ENCODE peak calls at places on chromosomes 2 and 18, in four cellular contexts. One of them, this sample, is unnamed.

GRCh38 chr2:144660518-144661316 is 140.8 kb upstream of the ZEB2 start:
- DNase-seq in A549: peak
- DNase-seq in lower lobe of right lung: no peak
- DNase-seq in heart right ventricle: no peak
- DNase-seq in this sample: no peak

GRCh38 chr18:49111191-49111988 is 160.6 kb upstream of the SMAD7 start:
- DNase-seq in A549: no peak
- DNase-seq in lower lobe of right lung: no peak
- DNase-seq in heart right ventricle: no peak
- DNase-seq in this sample: no peak

GRCh38 chr2:46036929-46037328 is 260.3 kb upstream of the EPAS1 start:
- DNase-seq in A549: no peak
- DNase-seq in lower lobe of right lung: no peak
- DNase-seq in heart right ventricle: no peak
- DNase-seq in this sample: no peak

GRCh38 chr18:54392621-54393023 is 34.9 kb downstream of the C18orf54 start:
- DNase-seq in A549: peak
- DNase-seq in lower lobe of right lung: no peak
- DNase-seq in heart right ventricle: no peak
- DNase-seq in this sample: peak

GRCh38 chr2:161990741-161991140 is 83.3 kb downstream of the DPP4 start:
- DNase-seq in A549: peak
- DNase-seq in lower lobe of right lung: no peak
- DNase-seq in heart right ventricle: no peak
- DNase-seq in this sample: no peak

GRCh38 chr18:61955644-61956043 is 62.8 kb upstream of the RNF152 start:
- DNase-seq in A549: no peak
- DNase-seq in lower lobe of right lung: no peak
- DNase-seq in heart right ventricle: no peak
- DNase-seq in this sample: peak

GRCh38 chr18:52395146-52395852 is 55.3 kb downstream of the DCC start:
- DNase-seq in A549: no peak
- DNase-seq in lower lobe of right lung: no peak
- DNase-seq in heart right ventricle: no peak
- DNase-seq in this sample: no peak

GRCh38 chr2:120938132-120938771 is 202.6 kb downstream of the GLI2 start:
- DNase-seq in A549: peak
- DNase-seq in lower lobe of right lung: no peak
- DNase-seq in heart right ventricle: no peak
- DNase-seq in this sample: no peak

GRCh38 chr18:23933407-23933806 is 81.1 kb upstream of the TTC39C start:
- DNase-seq in A549: no peak
- DNase-seq in lower lobe of right lung: no peak
- DNase-seq in heart right ventricle: no peak
- DNase-seq in this sample: peak

DNA sequence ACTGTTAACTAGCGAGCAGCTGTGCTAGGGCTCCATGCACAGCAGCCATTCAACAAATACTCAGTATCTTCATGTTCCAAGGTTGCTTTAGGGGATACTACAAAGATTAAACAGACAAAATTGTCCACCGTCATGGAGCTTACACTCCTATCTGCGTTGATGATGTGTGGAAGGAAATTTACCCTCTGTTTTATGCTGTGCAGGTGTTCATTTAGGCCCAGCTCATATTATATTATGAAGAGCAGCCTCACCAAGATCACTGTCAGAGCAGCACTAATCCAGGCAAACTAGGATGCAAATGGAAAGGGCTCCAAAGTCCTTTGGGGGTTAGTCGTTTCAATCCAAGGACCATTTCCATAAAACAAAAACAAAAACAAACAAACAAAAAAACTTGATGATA is 13.4 kb upstream of the WIPF1 start:
- DNase-seq in A549: no peak
- DNase-seq in lower lobe of right lung: no peak
- DNase-seq in heart right ventricle: no peak
- DNase-seq in this sample: no peak
- H3K27ac ChIP-seq in A549: peak
- H3K27ac ChIP-seq in lower lobe of right lung: no peak
- H3K27ac ChIP-seq in heart right ventricle: no peak
- H3K27ac ChIP-seq in this sample: no peak

DNA sequence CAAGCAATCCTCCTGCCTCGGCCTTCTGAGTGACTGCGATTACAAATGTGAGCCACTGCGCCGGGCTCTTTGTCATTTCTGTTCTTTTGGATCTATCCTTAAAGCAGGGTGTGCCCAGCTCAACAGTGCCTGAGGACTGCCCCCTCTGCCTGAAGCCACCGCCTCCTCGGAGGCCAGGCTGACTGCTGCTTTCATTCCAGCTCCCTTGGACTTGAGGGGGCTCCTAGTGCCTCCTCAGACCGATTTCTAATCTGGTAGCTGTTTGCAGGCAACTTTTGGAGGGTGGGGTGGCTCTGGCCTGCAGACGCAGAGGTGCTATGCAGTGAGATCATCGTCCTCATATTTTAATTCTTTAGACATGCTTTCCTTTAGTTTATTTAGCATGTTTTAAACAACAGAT is 35.9 kb upstream of the KLF11 start:
- DNase-seq in A549: no peak
- DNase-seq in lower lobe of right lung: peak
- DNase-seq in heart right ventricle: no peak
- DNase-seq in this sample: no peak
- H3K27ac ChIP-seq in A549: no peak
- H3K27ac ChIP-seq in lower lobe of right lung: no peak
- H3K27ac ChIP-seq in heart right ventricle: peak
- H3K27ac ChIP-seq in this sample: no peak

GRCh38 chr18:2903006-2903405 is 56.2 kb downstream of the EMILIN2 start:
- DNase-seq in A549: no peak
- DNase-seq in lower lobe of right lung: no peak
- DNase-seq in heart right ventricle: peak
- DNase-seq in this sample: peak

GRCh38 chr18:2901405-2901989 is 54.7 kb downstream of the EMILIN2 start:
- DNase-seq in A549: no peak
- DNase-seq in lower lobe of right lung: no peak
- DNase-seq in heart right ventricle: no peak
- DNase-seq in this sample: no peak

GRCh38 chr18:2898131-2898640 is 51.4 kb downstream of the EMILIN2 start:
- DNase-seq in A549: no peak
- DNase-seq in lower lobe of right lung: no peak
- DNase-seq in heart right ventricle: peak
- DNase-seq in this sample: no peak

GRCh38 chr18:2902327-2902726 is 55.5 kb downstream of the EMILIN2 start:
- DNase-seq in A549: no peak
- DNase-seq in lower lobe of right lung: no peak
- DNase-seq in heart right ventricle: no peak
- DNase-seq in this sample: no peak

DNA sequence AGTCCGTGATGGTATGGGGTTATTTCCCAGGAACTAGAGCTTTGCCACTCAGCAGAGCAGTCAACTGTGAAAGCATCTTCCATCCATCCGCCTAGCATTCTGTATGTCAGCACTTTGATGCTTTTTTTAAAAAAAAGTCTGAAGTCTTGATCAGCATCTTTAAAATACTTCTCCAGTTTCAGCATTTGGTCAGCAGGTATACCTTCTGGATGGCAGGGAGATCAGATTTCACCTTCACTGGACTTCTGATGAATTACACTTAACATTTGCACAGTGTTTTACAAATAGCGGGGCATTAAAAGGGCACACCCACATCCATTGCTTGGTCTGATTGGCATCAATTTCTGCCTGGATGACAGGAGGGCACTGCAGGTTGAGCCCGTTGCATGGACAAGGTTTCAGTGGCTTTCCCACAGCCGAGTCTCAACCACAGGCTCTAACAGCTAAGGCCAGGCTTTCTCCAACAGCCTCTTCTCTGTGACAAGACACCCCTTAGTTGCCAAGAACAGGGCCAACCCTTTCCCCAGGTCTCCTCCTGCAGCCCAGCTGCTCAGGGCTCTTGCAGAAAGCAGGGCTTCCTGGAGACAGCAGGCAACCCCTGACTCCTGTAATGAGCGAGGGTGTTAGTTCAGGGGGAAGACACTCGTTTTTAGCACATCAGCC is 54.1 kb downstream of the EMILIN2 start:
- DNase-seq in A549: no peak
- DNase-seq in lower lobe of right lung: no peak
- DNase-seq in heart right ventricle: no peak
- DNase-seq in this sample: no peak
- H3K27ac ChIP-seq in A549: no peak
- H3K27ac ChIP-seq in lower lobe of right lung: no peak
- H3K27ac ChIP-seq in heart right ventricle: peak
- H3K27ac ChIP-seq in this sample: no peak

DNA sequence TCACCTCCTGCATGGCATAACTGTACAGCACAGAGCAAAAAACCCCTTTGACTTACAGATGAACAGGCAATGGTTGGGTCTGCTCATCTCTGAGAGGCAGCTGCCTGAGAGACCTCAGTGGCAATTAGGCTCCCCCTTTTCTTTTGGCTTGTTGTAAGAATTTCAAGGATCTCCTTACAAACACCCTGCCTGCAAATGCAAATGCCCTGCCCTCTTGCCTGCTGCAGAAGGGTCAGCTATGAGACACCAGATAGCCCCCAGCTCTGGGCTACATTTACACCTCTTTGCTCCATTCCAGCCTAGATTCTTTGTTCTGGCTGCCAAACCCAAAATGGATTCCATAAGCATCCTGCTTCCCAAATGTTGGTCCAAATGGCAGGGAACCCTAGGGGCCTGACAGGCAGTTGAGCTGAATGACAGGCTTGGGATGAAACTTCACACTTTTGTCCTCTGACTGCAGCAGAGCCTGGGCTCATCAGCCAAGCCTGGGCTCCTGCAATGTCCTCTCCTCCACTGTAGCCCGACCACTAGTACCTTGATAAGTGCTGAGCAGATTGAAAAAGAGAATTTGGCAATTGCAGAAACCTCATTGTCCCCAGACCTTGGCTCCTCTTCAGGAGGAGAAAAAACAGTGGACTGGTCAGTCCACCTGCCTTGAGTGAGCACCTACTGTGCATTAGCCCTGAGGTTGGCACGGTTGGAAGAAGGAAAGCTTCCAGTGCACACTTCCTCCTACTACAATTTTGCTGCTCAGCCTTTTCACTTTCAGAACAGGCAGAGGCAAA is 678.3 kb downstream of the BCL11A start:
- DNase-seq in A549: no peak
- DNase-seq in lower lobe of right lung: no peak
- DNase-seq in heart right ventricle: no peak
- DNase-seq in this sample: no peak
- H3K27ac ChIP-seq in A549: no peak
- H3K27ac ChIP-seq in lower lobe of right lung: no peak
- H3K27ac ChIP-seq in heart right ventricle: no peak
- H3K27ac ChIP-seq in this sample: no peak

GRCh38 chr2:222049946-222050345 is 248.9 kb downstream of the PAX3 start:
- DNase-seq in A549: peak
- DNase-seq in lower lobe of right lung: no peak
- DNase-seq in heart right ventricle: no peak
- DNase-seq in this sample: no peak

GRCh38 chr2:222050981-222051380 is 247.8 kb downstream of the PAX3 start:
- DNase-seq in A549: no peak
- DNase-seq in lower lobe of right lung: no peak
- DNase-seq in heart right ventricle: no peak
- DNase-seq in this sample: no peak

GRCh38 chr2:222055328-222055727 is 243.5 kb downstream of the PAX3 start:
- DNase-seq in A549: no peak
- DNase-seq in lower lobe of right lung: no peak
- DNase-seq in heart right ventricle: no peak
- DNase-seq in this sample: no peak

GRCh38 chr2:222054813-222055212 is 244.0 kb downstream of the PAX3 start:
- DNase-seq in A549: no peak
- DNase-seq in lower lobe of right lung: no peak
- DNase-seq in heart right ventricle: no peak
- DNase-seq in this sample: no peak

GRCh38 chr2:222052934-222053367 is 245.8 kb downstream of the PAX3 start:
- DNase-seq in A549: peak
- DNase-seq in lower lobe of right lung: no peak
- DNase-seq in heart right ventricle: no peak
- DNase-seq in this sample: no peak
- H3K27ac ChIP-seq in A549: no peak
- H3K27ac ChIP-seq in lower lobe of right lung: no peak
- H3K27ac ChIP-seq in heart right ventricle: no peak
- H3K27ac ChIP-seq in this sample: no peak

DNA sequence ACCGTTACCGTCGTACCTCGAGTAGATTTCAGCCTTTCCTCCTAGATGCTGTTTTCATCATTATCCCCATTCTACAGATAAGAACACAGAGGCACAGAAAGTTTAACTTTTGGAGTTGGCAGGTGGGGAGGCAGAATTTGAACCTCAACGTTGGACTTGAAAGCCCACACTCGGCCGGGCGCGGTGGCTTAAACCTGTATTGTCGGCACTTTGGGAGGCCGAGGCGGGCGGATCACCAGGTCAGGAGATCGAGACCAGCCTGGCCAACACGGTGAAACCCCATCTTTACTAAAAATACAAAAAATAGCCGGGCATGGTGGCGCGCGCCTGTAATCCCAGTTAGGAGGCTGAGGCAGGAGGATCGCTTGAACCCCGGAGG is 11.5 kb downstream of the CATIP start:
- DNase-seq in A549: no peak
- DNase-seq in lower lobe of right lung: peak
- DNase-seq in heart right ventricle: no peak
- DNase-seq in this sample: no peak
- H3K27ac ChIP-seq in A549: peak
- H3K27ac ChIP-seq in lower lobe of right lung: peak
- H3K27ac ChIP-seq in heart right ventricle: peak
- H3K27ac ChIP-seq in this sample: no peak

GRCh38 chr2:181589779-181590178 is 67.1 kb downstream of the CERKL start:
- DNase-seq in A549: no peak
- DNase-seq in lower lobe of right lung: no peak
- DNase-seq in heart right ventricle: no peak
- DNase-seq in this sample: no peak

GRCh38 chr2:181586569-181587076 is 70.3 kb downstream of the CERKL start:
- DNase-seq in A549: peak
- DNase-seq in lower lobe of right lung: no peak
- DNase-seq in heart right ventricle: no peak
- DNase-seq in this sample: no peak

GRCh38 chr2:181588546-181588945 is 68.4 kb downstream of the CERKL start:
- DNase-seq in A549: no peak
- DNase-seq in lower lobe of right lung: no peak
- DNase-seq in heart right ventricle: no peak
- DNase-seq in this sample: no peak

GRCh38 chr2:181581534-181581933 is 75.4 kb downstream of the CERKL start:
- DNase-seq in A549: no peak
- DNase-seq in lower lobe of right lung: no peak
- DNase-seq in heart right ventricle: no peak
- DNase-seq in this sample: no peak

GRCh38 chr2:181585732-181586131 is 71.2 kb downstream of the CERKL start:
- DNase-seq in A549: no peak
- DNase-seq in lower lobe of right lung: no peak
- DNase-seq in heart right ventricle: no peak
- DNase-seq in this sample: no peak
- H3K27ac ChIP-seq in A549: no peak
- H3K27ac ChIP-seq in lower lobe of right lung: no peak
- H3K27ac ChIP-seq in heart right ventricle: no peak
- H3K27ac ChIP-seq in this sample: no peak

DNA sequence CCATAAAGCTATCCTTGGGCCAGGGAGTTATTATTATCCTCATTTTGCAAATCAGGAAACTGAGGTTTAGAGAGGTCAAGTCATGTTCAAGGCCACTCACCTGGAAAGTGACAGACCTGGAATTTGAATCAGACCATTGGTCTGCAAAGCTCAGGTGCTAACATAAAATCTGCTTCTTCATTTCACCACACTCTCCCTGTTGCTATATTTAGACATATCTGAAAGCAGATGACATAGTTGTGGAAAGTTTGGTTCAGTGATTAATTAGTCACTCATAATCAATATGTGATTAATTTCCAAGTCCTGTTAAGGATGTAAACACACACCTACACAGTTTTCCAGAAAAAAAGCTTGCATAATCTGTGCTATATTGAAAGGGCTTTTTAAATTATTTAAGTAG is 57.4 kb downstream of the LINC00305 start:
- DNase-seq in A549: no peak
- DNase-seq in lower lobe of right lung: no peak
- DNase-seq in heart right ventricle: no peak
- DNase-seq in this sample: no peak
- H3K27ac ChIP-seq in A549: no peak
- H3K27ac ChIP-seq in lower lobe of right lung: no peak
- H3K27ac ChIP-seq in heart right ventricle: no peak
- H3K27ac ChIP-seq in this sample: no peak

This sample was measured in endothelial cell of umbilical vein.